ENCODE peak calls at places on chromosomes 13 and 19, in seven cellular contexts. One of them, this sample, is unnamed. For H3K4me1, the result is how much of the 10 kb centered on the place peaks cover.

GRCh38 chr19:56252699-56253422 is 19.7 kb upstream of the EDDM13 start:
- DNase-seq in mesenchymal stem cell: peak
- DNase-seq in heart right ventricle: peak
- DNase-seq in upper lobe of left lung: peak
- DNase-seq in SK-N-SH: peak
- DNase-seq in thoracic aorta: no peak
- DNase-seq in CD4-positive, alpha-beta memory T cell: peak
- DNase-seq in this sample: peak

GRCh38 chr19:18349524-18350128 is 9.2 kb downstream of the PGPEP1 start:
- DNase-seq in mesenchymal stem cell: peak
- DNase-seq in heart right ventricle: peak
- DNase-seq in upper lobe of left lung: peak
- DNase-seq in SK-N-SH: peak
- DNase-seq in thoracic aorta: no peak
- DNase-seq in CD4-positive, alpha-beta memory T cell: no peak
- DNase-seq in this sample: peak

GRCh38 chr13:75550159-75550567 is 572 bp downstream of the UCHL3 start:
- DNase-seq in mesenchymal stem cell: peak
- DNase-seq in heart right ventricle: peak
- DNase-seq in upper lobe of left lung: no peak
- DNase-seq in SK-N-SH: peak
- DNase-seq in thoracic aorta: peak
- DNase-seq in CD4-positive, alpha-beta memory T cell: no peak
- DNase-seq in this sample: no peak

GRCh38 chr13:75724742-75725504 is 88.8 kb downstream of the LMO7 start:
- DNase-seq in mesenchymal stem cell: no peak
- DNase-seq in heart right ventricle: no peak
- DNase-seq in upper lobe of left lung: no peak
- DNase-seq in SK-N-SH: no peak
- DNase-seq in thoracic aorta: no peak
- DNase-seq in CD4-positive, alpha-beta memory T cell: no peak
- DNase-seq in this sample: no peak

GRCh38 chr13:24233351-24233901 is 72.9 kb downstream of the SPATA13 start:
- DNase-seq in mesenchymal stem cell: peak
- DNase-seq in heart right ventricle: no peak
- DNase-seq in upper lobe of left lung: no peak
- DNase-seq in SK-N-SH: no peak
- DNase-seq in thoracic aorta: no peak
- DNase-seq in CD4-positive, alpha-beta memory T cell: no peak
- DNase-seq in this sample: no peak

GRCh38 chr13:73731564-73731963 is 402.6 kb downstream of the KLF12 start:
- DNase-seq in mesenchymal stem cell: no peak
- DNase-seq in heart right ventricle: no peak
- DNase-seq in upper lobe of left lung: no peak
- DNase-seq in SK-N-SH: no peak
- DNase-seq in thoracic aorta: no peak
- DNase-seq in CD4-positive, alpha-beta memory T cell: no peak
- DNase-seq in this sample: no peak

GRCh38 chr19:34260771-34261173 is 6.4 kb downstream of the GARRE1 start:
- DNase-seq in mesenchymal stem cell: no peak
- DNase-seq in heart right ventricle: no peak
- DNase-seq in upper lobe of left lung: no peak
- DNase-seq in SK-N-SH: no peak
- DNase-seq in thoracic aorta: no peak
- DNase-seq in CD4-positive, alpha-beta memory T cell: no peak
- DNase-seq in this sample: no peak

GRCh38 chr19:49906879-49907564 is 10.3 kb upstream of the IL4I1 start:
- DNase-seq in mesenchymal stem cell: no peak
- DNase-seq in heart right ventricle: no peak
- DNase-seq in upper lobe of left lung: no peak
- DNase-seq in SK-N-SH: no peak
- DNase-seq in thoracic aorta: no peak
- DNase-seq in CD4-positive, alpha-beta memory T cell: no peak
- DNase-seq in this sample: no peak

GRCh38 chr19:11168568-11168967 is 13.0 kb upstream of the SPC24 start:
- DNase-seq in mesenchymal stem cell: peak
- DNase-seq in heart right ventricle: no peak
- DNase-seq in upper lobe of left lung: no peak
- DNase-seq in SK-N-SH: no peak
- DNase-seq in thoracic aorta: no peak
- DNase-seq in CD4-positive, alpha-beta memory T cell: no peak
- DNase-seq in this sample: no peak

GRCh38 chr19:7579182-7579581 is 16.5 kb upstream of the CAMSAP3 start:
- DNase-seq in mesenchymal stem cell: no peak
- DNase-seq in heart right ventricle: no peak
- DNase-seq in upper lobe of left lung: no peak
- DNase-seq in SK-N-SH: no peak
- DNase-seq in thoracic aorta: no peak
- DNase-seq in CD4-positive, alpha-beta memory T cell: no peak
- DNase-seq in this sample: no peak

GRCh38 chr19:16199275-16199932 is 1.7 kb downstream of the AP1M1 start:
- DNase-seq in mesenchymal stem cell: no peak
- DNase-seq in heart right ventricle: no peak
- DNase-seq in upper lobe of left lung: peak
- DNase-seq in SK-N-SH: no peak
- DNase-seq in thoracic aorta: no peak
- DNase-seq in CD4-positive, alpha-beta memory T cell: no peak
- DNase-seq in this sample: no peak

GRCh38 chr13:22665531-22665930 is 515.2 kb upstream of the SGCG start:
- DNase-seq in mesenchymal stem cell: no peak
- DNase-seq in heart right ventricle: no peak
- DNase-seq in upper lobe of left lung: no peak
- DNase-seq in SK-N-SH: no peak
- DNase-seq in thoracic aorta: no peak
- DNase-seq in CD4-positive, alpha-beta memory T cell: no peak
- DNase-seq in this sample: no peak

GRCh38 chr13:46614582-46614981 is 61.6 kb downstream of the LRCH1 start:
- DNase-seq in mesenchymal stem cell: peak
- DNase-seq in heart right ventricle: no peak
- DNase-seq in upper lobe of left lung: no peak
- DNase-seq in SK-N-SH: no peak
- DNase-seq in thoracic aorta: no peak
- DNase-seq in CD4-positive, alpha-beta memory T cell: no peak
- DNase-seq in this sample: no peak

GRCh38 chr13:46605824-46606554 is 53.0 kb downstream of the LRCH1 start:
- DNase-seq in mesenchymal stem cell: no peak
- DNase-seq in heart right ventricle: no peak
- DNase-seq in upper lobe of left lung: no peak
- DNase-seq in SK-N-SH: no peak
- DNase-seq in thoracic aorta: no peak
- DNase-seq in CD4-positive, alpha-beta memory T cell: no peak
- DNase-seq in this sample: no peak

GRCh38 chr13:41942462-41943094 is 18.3 kb downstream of the VWA8 start:
- DNase-seq in mesenchymal stem cell: peak
- DNase-seq in heart right ventricle: no peak
- DNase-seq in upper lobe of left lung: no peak
- DNase-seq in SK-N-SH: no peak
- DNase-seq in thoracic aorta: no peak
- DNase-seq in CD4-positive, alpha-beta memory T cell: no peak
- DNase-seq in this sample: no peak

GRCh38 chr13:73991384-73991783 is 142.8 kb downstream of the KLF12 start:
- DNase-seq in mesenchymal stem cell: no peak
- DNase-seq in heart right ventricle: no peak
- DNase-seq in upper lobe of left lung: no peak
- DNase-seq in SK-N-SH: no peak
- DNase-seq in thoracic aorta: no peak
- DNase-seq in CD4-positive, alpha-beta memory T cell: no peak
- DNase-seq in this sample: no peak

GRCh38 chr19:46606681-46607440 is 5.7 kb downstream of the CALM3 start:
- DNase-seq in mesenchymal stem cell: no peak
- DNase-seq in heart right ventricle: no peak
- DNase-seq in upper lobe of left lung: no peak
- DNase-seq in SK-N-SH: peak
- DNase-seq in thoracic aorta: no peak
- DNase-seq in CD4-positive, alpha-beta memory T cell: no peak
- DNase-seq in this sample: no peak

GRCh38 chr19:3142292-3142670 is 6.4 kb downstream of the GNA15 start:
- DNase-seq in mesenchymal stem cell: peak
- DNase-seq in heart right ventricle: no peak
- DNase-seq in upper lobe of left lung: no peak
- DNase-seq in SK-N-SH: no peak
- DNase-seq in thoracic aorta: no peak
- DNase-seq in CD4-positive, alpha-beta memory T cell: no peak
- DNase-seq in this sample: no peak

GRCh38 chr13:48775285-48775684 is 121.6 kb downstream of the CYSLTR2 start:
- DNase-seq in mesenchymal stem cell: no peak
- DNase-seq in heart right ventricle: no peak
- DNase-seq in upper lobe of left lung: no peak
- DNase-seq in SK-N-SH: no peak
- DNase-seq in thoracic aorta: no peak
- DNase-seq in CD4-positive, alpha-beta memory T cell: no peak
- DNase-seq in this sample: no peak

GRCh38 chr13:114110091-114110829 is 22.2 kb downstream of the RASA3 start:
- DNase-seq in mesenchymal stem cell: peak
- DNase-seq in heart right ventricle: no peak
- DNase-seq in upper lobe of left lung: peak
- DNase-seq in SK-N-SH: peak
- DNase-seq in thoracic aorta: no peak
- DNase-seq in CD4-positive, alpha-beta memory T cell: peak
- DNase-seq in this sample: peak

GRCh38 chr13:26011996-26012688 is 39.7 kb downstream of the SHISA2 start:
- DNase-seq in mesenchymal stem cell: no peak
- DNase-seq in heart right ventricle: no peak
- DNase-seq in upper lobe of left lung: no peak
- DNase-seq in SK-N-SH: no peak
- DNase-seq in thoracic aorta: no peak
- DNase-seq in CD4-positive, alpha-beta memory T cell: peak
- DNase-seq in this sample: peak

DNA sequence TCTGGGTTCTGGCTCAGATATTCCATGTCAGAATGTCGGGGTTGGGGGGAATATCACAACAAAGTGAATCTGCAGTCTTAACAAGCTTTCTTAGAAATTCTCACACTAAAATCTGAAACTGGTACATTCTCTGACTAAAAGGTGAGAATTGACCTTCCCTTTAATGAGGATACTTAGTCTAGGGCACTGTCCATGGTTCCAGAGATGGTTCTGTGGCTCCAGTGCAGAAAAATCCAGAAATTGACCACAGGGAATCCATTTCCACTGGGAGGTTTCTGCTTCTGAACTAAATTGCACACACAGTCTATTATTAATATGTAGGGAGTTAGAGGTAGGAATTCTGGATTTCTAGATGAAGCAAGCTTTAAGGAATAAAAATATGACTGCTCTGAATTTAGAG is 171.6 kb upstream of the OBI1 start:
- DNase-seq in mesenchymal stem cell: no peak
- DNase-seq in heart right ventricle: no peak
- DNase-seq in upper lobe of left lung: no peak
- DNase-seq in SK-N-SH: no peak
- DNase-seq in thoracic aorta: no peak
- DNase-seq in CD4-positive, alpha-beta memory T cell: no peak
- DNase-seq in this sample: no peak
- H3K4me1 ChIP-seq in mesenchymal stem cell: under half
- H3K4me1 ChIP-seq in heart right ventricle: under half
- H3K4me1 ChIP-seq in upper lobe of left lung: under half
- H3K4me1 ChIP-seq in SK-N-SH: under half
- H3K4me1 ChIP-seq in thoracic aorta: under half
- H3K4me1 ChIP-seq in CD4-positive, alpha-beta memory T cell: under half
- H3K4me1 ChIP-seq in this sample: under half

DNA sequence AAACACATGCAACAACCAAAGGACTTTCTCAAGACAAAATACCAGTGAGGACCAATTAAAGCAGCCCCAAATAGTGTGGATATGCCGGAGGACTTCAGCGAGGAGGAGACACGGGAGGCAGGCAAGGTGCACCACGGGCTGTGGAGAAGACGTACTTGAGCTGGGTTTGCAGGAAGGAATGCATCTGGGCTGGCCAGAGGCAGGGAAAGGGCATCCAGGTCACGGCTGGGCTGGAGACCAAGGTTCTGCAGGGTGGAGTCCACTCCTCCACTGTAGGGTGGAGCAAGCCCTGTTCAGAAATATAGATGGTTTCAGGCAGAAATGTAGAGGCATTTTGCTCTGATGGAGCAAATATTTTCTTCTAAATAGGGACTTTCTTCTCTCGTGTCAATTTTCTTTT is 36.6 kb upstream of the MEDAG start:
- DNase-seq in mesenchymal stem cell: no peak
- DNase-seq in heart right ventricle: no peak
- DNase-seq in upper lobe of left lung: no peak
- DNase-seq in SK-N-SH: no peak
- DNase-seq in thoracic aorta: no peak
- DNase-seq in CD4-positive, alpha-beta memory T cell: no peak
- DNase-seq in this sample: no peak
- H3K4me1 ChIP-seq in mesenchymal stem cell: under half
- H3K4me1 ChIP-seq in heart right ventricle: under half
- H3K4me1 ChIP-seq in upper lobe of left lung: under half
- H3K4me1 ChIP-seq in SK-N-SH: half or more
- H3K4me1 ChIP-seq in thoracic aorta: half or more
- H3K4me1 ChIP-seq in CD4-positive, alpha-beta memory T cell: under half
- H3K4me1 ChIP-seq in this sample: under half

DNA sequence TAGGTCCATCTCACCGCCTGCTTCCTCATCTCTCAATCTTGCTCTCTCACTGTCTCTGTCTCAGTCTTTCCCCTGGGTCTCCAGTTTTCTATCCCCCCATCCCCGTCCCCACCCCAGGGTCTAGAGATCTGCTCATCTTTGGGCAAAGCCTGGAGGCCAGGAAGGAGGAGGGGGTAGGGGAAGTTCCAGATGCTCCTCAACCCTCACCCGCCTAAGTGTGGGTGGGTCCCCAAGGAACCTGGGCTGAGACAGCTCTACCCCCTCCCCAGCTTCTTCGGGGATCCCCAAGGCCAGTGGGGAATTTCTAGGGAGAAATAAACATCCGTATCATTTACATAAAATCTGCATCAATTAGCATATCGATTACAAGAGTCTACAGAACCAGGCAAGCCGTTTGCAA is 31.8 kb upstream of the SEMA6B start:
- DNase-seq in mesenchymal stem cell: no peak
- DNase-seq in heart right ventricle: no peak
- DNase-seq in upper lobe of left lung: no peak
- DNase-seq in SK-N-SH: no peak
- DNase-seq in thoracic aorta: no peak
- DNase-seq in CD4-positive, alpha-beta memory T cell: no peak
- DNase-seq in this sample: no peak
- H3K4me1 ChIP-seq in mesenchymal stem cell: under half
- H3K4me1 ChIP-seq in heart right ventricle: under half
- H3K4me1 ChIP-seq in upper lobe of left lung: under half
- H3K4me1 ChIP-seq in SK-N-SH: under half
- H3K4me1 ChIP-seq in thoracic aorta: under half
- H3K4me1 ChIP-seq in CD4-positive, alpha-beta memory T cell: under half
- H3K4me1 ChIP-seq in this sample: under half

DNA sequence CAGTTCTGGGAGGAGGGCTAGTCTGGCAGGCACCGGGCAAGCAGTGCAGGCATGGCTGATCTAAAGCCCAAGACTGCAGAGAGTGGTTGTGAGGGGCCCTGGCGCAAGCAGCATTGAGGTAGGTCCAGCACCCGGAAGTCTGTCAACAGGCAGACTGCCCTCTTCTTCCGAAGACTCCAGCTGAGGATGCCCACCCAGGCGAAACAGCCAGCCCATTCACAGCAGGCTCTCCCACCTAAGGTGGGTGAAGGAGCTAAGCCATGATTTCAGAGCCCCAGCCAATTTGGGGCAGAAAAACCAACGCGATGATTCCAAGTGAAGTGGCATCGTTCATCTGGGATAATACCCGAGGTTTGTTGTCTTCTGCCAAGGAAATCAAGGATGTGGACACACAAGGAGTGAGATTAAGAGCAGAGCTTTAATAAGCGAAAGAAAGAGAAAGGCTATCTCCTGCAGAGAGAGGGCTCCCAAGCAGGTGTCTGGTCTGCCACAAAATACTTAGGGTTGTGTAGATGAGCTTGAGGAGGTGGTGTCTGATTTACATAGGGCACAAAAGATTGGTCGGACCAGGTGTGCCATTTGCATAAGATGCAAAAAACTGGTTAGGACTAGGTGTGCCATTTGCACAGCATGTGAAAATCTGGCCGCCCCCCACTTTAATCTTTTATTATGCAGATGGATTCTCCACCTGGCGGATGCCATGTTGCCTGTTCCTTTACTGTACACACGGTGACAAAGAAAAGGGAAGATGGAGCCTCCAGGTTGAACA is 22.6 kb downstream of the FAM124A start:
- DNase-seq in mesenchymal stem cell: no peak
- DNase-seq in heart right ventricle: no peak
- DNase-seq in upper lobe of left lung: no peak
- DNase-seq in SK-N-SH: no peak
- DNase-seq in thoracic aorta: no peak
- DNase-seq in CD4-positive, alpha-beta memory T cell: no peak
- DNase-seq in this sample: no peak
- H3K4me1 ChIP-seq in mesenchymal stem cell: under half
- H3K4me1 ChIP-seq in heart right ventricle: under half
- H3K4me1 ChIP-seq in upper lobe of left lung: under half
- H3K4me1 ChIP-seq in SK-N-SH: under half
- H3K4me1 ChIP-seq in thoracic aorta: under half
- H3K4me1 ChIP-seq in CD4-positive, alpha-beta memory T cell: under half
- H3K4me1 ChIP-seq in this sample: under half

This sample was measured in naive thymus-derived CD4-positive, alpha-beta T cell.